ENCODE peak calls at places on chromosomes 13 and 19, in nine cellular contexts. W is sigmoid colon, U is epithelial cell of esophagus, Q is left lung, A is HFF-Myc, R is PC-3, P is AG04450, N is cardiac muscle cell, C is BJ. G is an unnamed sample.

GRCh38 chr19:1728816-1729567 is 24.3 kb upstream of the ONECUT3 start:
- DNase-seq in W (no peak), U (no peak), Q (no peak), A (no peak), R (no peak), P (no peak), N (no peak), C (no peak), G (no peak)

GRCh38 chr19:1950640-1951039 is 9.7 kb downstream of the CSNK1G2 start:
- DNase-seq in W (no peak), U (no peak), Q (peak; percentile 59), A (no peak), R (no peak), P (no peak), N (no peak), C (no peak), G (no peak)

GRCh38 chr13:44244288-44244687 is 129.3 kb upstream of the SERP2 start:
- DNase-seq in W (no peak), U (peak; percentile 81), Q (no peak), A (no peak), R (peak; percentile 77), P (no peak), N (peak; percentile 53), C (no peak), G (peak; percentile 47)

GRCh38 chr19:17775991-17776803 is 18.7 kb upstream of the B3GNT3 start:
- DNase-seq in W (no peak), U (no peak), Q (no peak), A (no peak), R (peak; percentile 37), P (no peak), N (peak; percentile 62), C (no peak), G (no peak)

GRCh38 chr13:19818223-19818842 is 35.6 kb upstream of the PSPC1 start:
- DNase-seq in W (no peak), U (peak; percentile 77), Q (peak; percentile 93), A (no peak), R (peak; percentile 25), P (no peak), N (peak; percentile 47), C (no peak), G (no peak)

GRCh38 chr19:41792513-41793413 is 3.6 kb upstream of the CEACAM3 start:
- DNase-seq in W (no peak), U (peak; percentile 58), Q (peak; percentile 92), A (no peak), R (peak; percentile 93), P (no peak), N (peak; percentile 61), C (no peak), G (peak; percentile 13)

GRCh38 chr13:113441661-113442060 is 11.6 kb downstream of the ADPRHL1 start:
- DNase-seq in W (peak; percentile 56), U (no peak), Q (no peak), A (no peak), R (no peak), P (no peak), N (no peak), C (no peak), G (no peak)

GRCh38 chr13:74825170-74825948 is 656.6 kb downstream of the TBC1D4 start:
- DNase-seq in W (no peak), U (peak; percentile 92), Q (no peak), A (peak; percentile 26), R (peak; percentile 84), P (no peak), N (peak; percentile 85), C (peak; percentile 52), G (peak; percentile 60)

GRCh38 chr13:28754698-28755545 is 36.2 kb upstream of the SLC46A3 start:
- DNase-seq in W (no peak), U (no peak), Q (no peak), A (no peak), R (peak; percentile 44), P (no peak), N (peak; percentile 75), C (no peak), G (no peak)

GRCh38 chr13:23889598-23890224 is 511 bp upstream of the MIPEP start:
- DNase-seq in W (no peak), U (peak; percentile 33), Q (no peak), A (no peak), R (peak; percentile 21), P (no peak), N (no peak), C (no peak), G (no peak)

GRCh38 chr13:46171223-46171622 is 10.8 kb downstream of the LCP1 start:
- DNase-seq in W (no peak), U (no peak), Q (no peak), A (no peak), R (no peak), P (no peak), N (no peak), C (no peak), G (no peak)

GRCh38 chr19:45862564-45863334 is at the start of gene SYMPK:
- DNase-seq in W (peak; percentile 99), U (peak; percentile 99), Q (peak; percentile 100), A (peak; percentile 95), R (peak; percentile 95), P (peak; percentile 93), N (peak; percentile 99), C (peak; percentile 91), G (peak; percentile 87)
- TF ChIP-seq CTCF in W (no peak), U (no peak), Q (no peak), A (no peak), R (no peak), P (no peak), N (no peak), C (no peak), G (no peak)

GRCh38 chr19:8209111-8209964 is at the start of gene CERS4:
- DNase-seq in W (peak; percentile 90), U (no peak), Q (peak; percentile 93), A (no peak), R (peak; percentile 52), P (no peak), N (peak; percentile 75), C (no peak), G (no peak)

GRCh38 chr19:8208710-8209110 is 460 bp upstream of the CERS4 start:
- DNase-seq in W (no peak), U (no peak), Q (peak; percentile 75), A (no peak), R (no peak), P (no peak), N (no peak), C (no peak), G (no peak)

GRCh38 chr19:8209965-8210659 is 942 bp downstream of the CERS4 start:
- DNase-seq in W (no peak), U (no peak), Q (no peak), A (no peak), R (no peak), P (no peak), N (no peak), C (no peak), G (no peak)

GRCh38 chr19:8206147-8207087 is 2.8 kb upstream of the CERS4 start:
- DNase-seq in W (no peak), U (no peak), Q (no peak), A (no peak), R (no peak), P (no peak), N (no peak), C (no peak), G (no peak)

DNA sequence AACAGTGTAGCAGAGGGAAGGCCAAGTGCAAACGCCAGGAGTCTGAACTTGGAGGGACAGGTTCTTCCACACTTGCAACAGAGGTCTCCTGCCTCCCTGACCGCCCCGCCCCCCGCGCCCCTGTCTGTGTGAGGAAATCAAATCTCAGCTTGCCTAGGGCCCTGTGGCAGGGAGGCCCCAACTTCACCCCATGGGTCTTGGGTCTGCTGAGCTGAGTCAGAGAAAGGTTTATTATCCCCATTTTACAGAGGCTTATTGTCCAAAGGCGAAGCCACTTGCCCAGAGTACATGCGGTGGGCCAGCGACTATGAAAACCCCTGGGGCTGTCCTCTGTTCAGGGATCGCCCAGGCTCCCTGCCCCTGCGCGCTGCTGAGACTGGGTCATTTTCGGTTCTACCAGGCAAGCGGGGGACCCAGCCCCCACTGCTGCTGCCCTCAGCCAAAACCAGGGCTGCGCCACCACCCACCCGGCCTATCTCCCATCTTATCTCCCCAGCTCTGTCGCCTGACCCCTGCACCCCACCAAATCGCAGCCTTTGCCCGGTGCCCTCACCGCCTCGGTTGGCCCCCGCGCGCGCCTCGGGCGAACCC is 956 bp upstream of the CERS4 start:
- DNase-seq in W (peak; percentile 73), U (no peak), Q (no peak), A (no peak), R (peak; percentile 40), P (no peak), N (peak; percentile 6), C (no peak), G (no peak)
- H3K4me3 ChIP-seq in W (peak overlapping the region; percentile 68), U (no peak overlapping the region), Q (peak overlapping the region; percentile 64), A (peak overlapping the region; percentile 22), R (peak overlapping the region; percentile 74), P (no peak overlapping the region), N (peak overlapping the region; percentile 67), C (peak overlapping the region; percentile 61), G (no peak overlapping the region)

GRCh38 chr13:30898721-30899188 is 7.3 kb upstream of the MEDAG start:
- DNase-seq in W (no peak), U (peak; percentile 57), Q (no peak), A (peak; percentile 74), R (peak; percentile 32), P (peak; percentile 89), N (peak; percentile 93), C (peak; percentile 92), G (peak; percentile 91)

GRCh38 chr13:30900952-30901749 is 4.9 kb upstream of the MEDAG start:
- DNase-seq in W (no peak), U (no peak), Q (no peak), A (no peak), R (no peak), P (no peak), N (no peak), C (no peak), G (no peak)

GRCh38 chr13:30892966-30893365 is 13.1 kb upstream of the MEDAG start:
- DNase-seq in W (no peak), U (peak; percentile 23), Q (no peak), A (no peak), R (peak; percentile 38), P (no peak), N (peak; percentile 75), C (no peak), G (no peak)

GRCh38 chr13:30898070-30898469 is 8.0 kb upstream of the MEDAG start:
- DNase-seq in W (no peak), U (no peak), Q (no peak), A (no peak), R (no peak), P (no peak), N (no peak), C (no peak), G (no peak)

GRCh38 chr13:30895773-30896172 is 10.3 kb upstream of the MEDAG start:
- DNase-seq in W (peak; percentile 87), U (peak; percentile 82), Q (no peak), A (no peak), R (no peak), P (peak; percentile 71), N (peak; percentile 95), C (peak; percentile 69), G (peak; percentile 74)
- TF ChIP-seq CTCF in W (no peak), U (no peak), Q (no peak), A (no peak), R (no peak), P (peak; percentile 13), N (no peak), C (peak; percentile 23), G (no peak)

GRCh38 chr13:110912651-110913051 is 2.2 kb downstream of the ANKRD10 start:
- DNase-seq in W (no peak), U (peak; percentile 40), Q (no peak), A (no peak), R (peak; percentile 35), P (no peak), N (peak; percentile 78), C (no peak), G (no peak)
- H3K4me3 ChIP-seq in W (peak overlapping the region; percentile 80), U (no peak overlapping the region), Q (peak overlapping the region; percentile 97), A (peak overlapping the region; percentile 81), R (peak overlapping the region; percentile 98), P (peak overlapping the region; percentile 99), N (peak overlapping the region; percentile 79), C (peak overlapping the region; percentile 97), G (peak overlapping the region; percentile 25)